ENCODE peak calls at places on chromosomes 3 and 15, in five cellular contexts. One of them, this sample, is unnamed.

GRCh38 chr3:9280477-9281219 is 31.2 kb upstream of the SRGAP3 start:
- DNase-seq in central memory CD4-positive, alpha-beta T cell: no peak
- DNase-seq in Kasumi-1: no peak
- DNase-seq in NCI-H187 treated with DMSO at 0.1 percent for 48 hours: no peak
- DNase-seq in anterior cingulate cortex: no peak
- DNase-seq in this sample: no peak

GRCh38 chr15:66800584-66801235 is 98.7 kb downstream of the SMAD6 start:
- DNase-seq in central memory CD4-positive, alpha-beta T cell: no peak
- DNase-seq in Kasumi-1: no peak
- DNase-seq in NCI-H187 treated with DMSO at 0.1 percent for 48 hours: no peak
- DNase-seq in anterior cingulate cortex: no peak
- DNase-seq in this sample: no peak

GRCh38 chr3:170321326-170322034 is 36.0 kb upstream of the SKIL start:
- DNase-seq in central memory CD4-positive, alpha-beta T cell: no peak
- DNase-seq in Kasumi-1: no peak
- DNase-seq in NCI-H187 treated with DMSO at 0.1 percent for 48 hours: no peak
- DNase-seq in anterior cingulate cortex: no peak
- DNase-seq in this sample: peak

GRCh38 chr3:43960448-43960840 is 269.7 kb downstream of the ABHD5 start:
- DNase-seq in central memory CD4-positive, alpha-beta T cell: no peak
- DNase-seq in Kasumi-1: no peak
- DNase-seq in NCI-H187 treated with DMSO at 0.1 percent for 48 hours: peak
- DNase-seq in anterior cingulate cortex: no peak
- DNase-seq in this sample: peak

GRCh38 chr15:28456476-28457395 is 76.0 kb downstream of the GOLGA8G start:
- DNase-seq in central memory CD4-positive, alpha-beta T cell: no peak
- DNase-seq in Kasumi-1: no peak
- DNase-seq in NCI-H187 treated with DMSO at 0.1 percent for 48 hours: no peak
- DNase-seq in anterior cingulate cortex: no peak
- DNase-seq in this sample: no peak

GRCh38 chr15:96882361-96882760 is 551.9 kb downstream of the NR2F2 start:
- DNase-seq in central memory CD4-positive, alpha-beta T cell: no peak
- DNase-seq in Kasumi-1: no peak
- DNase-seq in NCI-H187 treated with DMSO at 0.1 percent for 48 hours: no peak
- DNase-seq in anterior cingulate cortex: no peak
- DNase-seq in this sample: no peak

GRCh38 chr3:115627180-115628074 is 4.1 kb downstream of the GAP43 start:
- DNase-seq in central memory CD4-positive, alpha-beta T cell: no peak
- DNase-seq in Kasumi-1: no peak
- DNase-seq in NCI-H187 treated with DMSO at 0.1 percent for 48 hours: no peak
- DNase-seq in anterior cingulate cortex: no peak
- DNase-seq in this sample: no peak

GRCh38 chr15:94206463-94207167 is 24.7 kb upstream of the MCTP2 start:
- DNase-seq in central memory CD4-positive, alpha-beta T cell: no peak
- DNase-seq in Kasumi-1: peak
- DNase-seq in NCI-H187 treated with DMSO at 0.1 percent for 48 hours: no peak
- DNase-seq in anterior cingulate cortex: no peak
- DNase-seq in this sample: peak

GRCh38 chr3:43691120-43692002 is 623 bp downstream of the ABHD5 start:
- DNase-seq in central memory CD4-positive, alpha-beta T cell: peak
- DNase-seq in Kasumi-1: peak
- DNase-seq in NCI-H187 treated with DMSO at 0.1 percent for 48 hours: no peak
- DNase-seq in anterior cingulate cortex: peak
- DNase-seq in this sample: peak

GRCh38 chr15:58441376-58442070 is 9.7 kb downstream of the LIPC start:
- DNase-seq in central memory CD4-positive, alpha-beta T cell: no peak
- DNase-seq in Kasumi-1: no peak
- DNase-seq in NCI-H187 treated with DMSO at 0.1 percent for 48 hours: no peak
- DNase-seq in anterior cingulate cortex: no peak
- DNase-seq in this sample: peak

GRCh38 chr3:52228266-52228665 is 2.8 kb upstream of the TLR9 start:
- DNase-seq in central memory CD4-positive, alpha-beta T cell: no peak
- DNase-seq in Kasumi-1: no peak
- DNase-seq in NCI-H187 treated with DMSO at 0.1 percent for 48 hours: no peak
- DNase-seq in anterior cingulate cortex: no peak
- DNase-seq in this sample: no peak

GRCh38 chr3:181844227-181844626 is 132.5 kb downstream of the SOX2 start:
- DNase-seq in central memory CD4-positive, alpha-beta T cell: no peak
- DNase-seq in Kasumi-1: no peak
- DNase-seq in NCI-H187 treated with DMSO at 0.1 percent for 48 hours: no peak
- DNase-seq in anterior cingulate cortex: no peak
- DNase-seq in this sample: no peak

GRCh38 chr3:177281292-177281942 is 84.1 kb upstream of the TBL1XR1 start:
- DNase-seq in central memory CD4-positive, alpha-beta T cell: no peak
- DNase-seq in Kasumi-1: peak
- DNase-seq in NCI-H187 treated with DMSO at 0.1 percent for 48 hours: no peak
- DNase-seq in anterior cingulate cortex: no peak
- DNase-seq in this sample: no peak

GRCh38 chr3:144053121-144053520 is 81.5 kb downstream of the DIPK2A start:
- DNase-seq in central memory CD4-positive, alpha-beta T cell: no peak
- DNase-seq in Kasumi-1: no peak
- DNase-seq in NCI-H187 treated with DMSO at 0.1 percent for 48 hours: no peak
- DNase-seq in anterior cingulate cortex: no peak
- DNase-seq in this sample: peak

GRCh38 chr3:127729556-127730056 is 56.9 kb downstream of the ABTB1 start:
- DNase-seq in central memory CD4-positive, alpha-beta T cell: no peak
- DNase-seq in Kasumi-1: peak
- DNase-seq in NCI-H187 treated with DMSO at 0.1 percent for 48 hours: no peak
- DNase-seq in anterior cingulate cortex: no peak
- DNase-seq in this sample: no peak

GRCh38 chr3:4794331-4794730 is 184.9 kb upstream of the BHLHE40 start:
- DNase-seq in central memory CD4-positive, alpha-beta T cell: no peak
- DNase-seq in Kasumi-1: no peak
- DNase-seq in NCI-H187 treated with DMSO at 0.1 percent for 48 hours: no peak
- DNase-seq in anterior cingulate cortex: no peak
- DNase-seq in this sample: no peak

GRCh38 chr15:49558924-49559323 is 61.7 kb downstream of the FAM227B start:
- DNase-seq in central memory CD4-positive, alpha-beta T cell: no peak
- DNase-seq in Kasumi-1: peak
- DNase-seq in NCI-H187 treated with DMSO at 0.1 percent for 48 hours: no peak
- DNase-seq in anterior cingulate cortex: no peak
- DNase-seq in this sample: peak

GRCh38 chr15:76332796-76333195 is 3.8 kb upstream of the ISL2 start:
- DNase-seq in central memory CD4-positive, alpha-beta T cell: no peak
- DNase-seq in Kasumi-1: no peak
- DNase-seq in NCI-H187 treated with DMSO at 0.1 percent for 48 hours: no peak
- DNase-seq in anterior cingulate cortex: no peak
- DNase-seq in this sample: no peak

GRCh38 chr3:150238043-150238802 is 169.9 kb upstream of the TSC22D2 start:
- DNase-seq in central memory CD4-positive, alpha-beta T cell: no peak
- DNase-seq in Kasumi-1: no peak
- DNase-seq in NCI-H187 treated with DMSO at 0.1 percent for 48 hours: no peak
- DNase-seq in anterior cingulate cortex: no peak
- DNase-seq in this sample: no peak

GRCh38 chr3:25468866-25469319 is 40.8 kb downstream of the RARB start:
- DNase-seq in central memory CD4-positive, alpha-beta T cell: no peak
- DNase-seq in Kasumi-1: no peak
- DNase-seq in NCI-H187 treated with DMSO at 0.1 percent for 48 hours: no peak
- DNase-seq in anterior cingulate cortex: peak
- DNase-seq in this sample: peak

GRCh38 chr3:115713247-115713646 is 89.9 kb downstream of the GAP43 start:
- DNase-seq in central memory CD4-positive, alpha-beta T cell: no peak
- DNase-seq in Kasumi-1: no peak
- DNase-seq in NCI-H187 treated with DMSO at 0.1 percent for 48 hours: peak
- DNase-seq in anterior cingulate cortex: peak
- DNase-seq in this sample: no peak

GRCh38 chr15:93088200-93088980 is 621 bp downstream of the RGMA start:
- DNase-seq in central memory CD4-positive, alpha-beta T cell: no peak
- DNase-seq in Kasumi-1: peak
- DNase-seq in NCI-H187 treated with DMSO at 0.1 percent for 48 hours: no peak
- DNase-seq in anterior cingulate cortex: no peak
- DNase-seq in this sample: no peak

GRCh38 chr15:44489464-44489863 is 47.5 kb upstream of the EIF3J start:
- DNase-seq in central memory CD4-positive, alpha-beta T cell: no peak
- DNase-seq in Kasumi-1: no peak
- DNase-seq in NCI-H187 treated with DMSO at 0.1 percent for 48 hours: no peak
- DNase-seq in anterior cingulate cortex: no peak
- DNase-seq in this sample: peak